ENCODE peak calls at places on chromosomes 16 and 17, in five cellular contexts. H is skeletal muscle cell, Y is amygdala, K is HFF-Myc, M is NCI-H1436. U is an unnamed sample.

GRCh38 chr17:68600123-68600880 is 865 bp downstream of the FAM20A start:
- DNase-seq in H (no peak), Y (no peak), M (peak; percentile 9), K (no peak), U (peak; percentile 85)

GRCh38 chr16:20243731-20244281 is 83.5 kb downstream of the GP2 start:
- DNase-seq in M (no peak), K (no peak), Y (no peak), H (no peak), U (no peak)

GRCh38 chr17:8857919-8858318 is 9.6 kb downstream of the PIK3R6 start:
- DNase-seq in M (no peak), Y (no peak), K (no peak), H (peak; percentile 43), U (no peak)

GRCh38 chr17:27945333-27945616 is 52.1 kb upstream of the LYRM9 start:
- DNase-seq in Y (no peak), H (no peak), K (no peak), M (peak; percentile 60), U (no peak)

GRCh38 chr17:42898147-42898807 is 2.3 kb upstream of the G6PC1 start:
- DNase-seq in K (no peak), H (no peak), Y (no peak), M (no peak), U (no peak)

GRCh38 chr17:82106697-82107305 is 8.8 kb upstream of the FASN start:
- DNase-seq in K (no peak), M (no peak), H (no peak), Y (peak; percentile 25), U (no peak)

GRCh38 chr16:24993722-24994686 is 21.2 kb downstream of the ARHGAP17 start:
- DNase-seq in H (peak; percentile 69), Y (no peak), M (no peak), K (no peak), U (no peak)

GRCh38 chr17:79024901-79025737 is 1.1 kb downstream of the C1QTNF1 start:
- DNase-seq in K (no peak), M (no peak), H (no peak), Y (no peak), U (no peak)

GRCh38 chr17:36641877-36642845 is 40.8 kb downstream of the MRM1 start:
- DNase-seq in Y (no peak), M (no peak), H (no peak), K (no peak), U (no peak)

GRCh38 chr17:28174352-28175046 is 132.0 kb downstream of the NLK start:
- DNase-seq in M (peak; percentile 37), K (no peak), H (no peak), Y (no peak), U (no peak)

GRCh38 chr16:83797013-83797412 is 10.8 kb upstream of the HSBP1 start:
- DNase-seq in H (no peak), K (no peak), M (no peak), Y (no peak), U (no peak)

GRCh38 chr16:964696-965395 is 5.9 kb downstream of the LMF1 start:
- DNase-seq in H (no peak), Y (no peak), K (no peak), M (no peak), U (no peak)

GRCh38 chr17:48134912-48135480 is 27.4 kb downstream of the SNX11 start:
- DNase-seq in H (no peak), Y (no peak), M (no peak), K (no peak), U (no peak)

GRCh38 chr17:17849147-17849820 is 12.5 kb upstream of the SREBF1 start:
- DNase-seq in H (no peak), Y (no peak), K (no peak), M (peak; percentile 47), U (peak; percentile 67)

GRCh38 chr17:29246638-29247037 is at the start of gene CRYBA1:
- DNase-seq in Y (no peak), K (no peak), H (no peak), M (no peak), U (no peak)

GRCh38 chr17:82629748-82630147 is 18.5 kb downstream of the WDR45B start:
- DNase-seq in H (no peak), M (no peak), K (no peak), Y (no peak), U (no peak)

GRCh38 chr16:21302898-21303528 is 24.9 kb upstream of the CRYM start:
- DNase-seq in M (no peak), K (no peak), Y (no peak), H (peak; percentile 61), U (no peak)

GRCh38 chr17:26809033-26809432 is 484.9 kb upstream of the WSB1 start:
- DNase-seq in M (no peak), H (no peak), Y (no peak), K (no peak), U (no peak)